ENCODE peak calls at places on chromosomes 11 and 22, in seven cellular contexts. B, J, F, V, Y, T and S are unnamed samples.

GRCh38 chr11:47852053-47852452 is 3.9 kb upstream of the NUP160 start:
- DNase-seq in B (no peak), F (no peak), J (no peak), V (no peak), T (no peak), Y (no peak), S (no peak)

GRCh38 chr11:16194566-16194965 is 161.8 kb downstream of the SOX6 start:
- DNase-seq in F (no peak), T (no peak), J (no peak), Y (no peak), B (no peak), V (no peak), S (no peak)

GRCh38 chr11:126459691-126460404 is 104.4 kb downstream of the ST3GAL4 start:
- DNase-seq in Y (no peak), V (no peak), B (no peak), T (no peak), J (peak), F (no peak), S (no peak)

GRCh38 chr11:68690671-68691401 is 6.5 kb downstream of the GAL start:
- DNase-seq in T (no peak), B (peak), J (no peak), Y (no peak), V (no peak), F (no peak), S (peak)

GRCh38 chr11:4531666-4532065 is 13.3 kb upstream of the OR52M1 start:
- DNase-seq in J (no peak), F (no peak), B (no peak), V (no peak), Y (no peak), T (no peak), S (no peak)

GRCh38 chr22:21837184-21837979 is 30.1 kb downstream of the MAPK1 start:
- DNase-seq in F (peak), V (no peak), Y (peak), B (no peak), T (no peak), J (peak), S (no peak)

GRCh38 chr22:27720860-27721259 is 80.7 kb downstream of the MN1 start:
- DNase-seq in B (no peak), J (no peak), V (no peak), F (peak), Y (no peak), T (no peak), S (no peak)

GRCh38 chr11:111654611-111655010 is 52.4 kb downstream of the SIK2 start:
- DNase-seq in T (no peak), F (no peak), J (no peak), V (no peak), Y (no peak), B (no peak), S (no peak)